ENCODE peak calls at places on chromosomes 11 and 22, in five cellular contexts. One of them, this sample, is unnamed.

GRCh38 chr11:118010738-118011461 is 24.7 kb downstream of the IL10RA start:
- DNase-seq in ELF-1: no peak
- DNase-seq in glutamatergic neuron: no peak
- DNase-seq in brain microvascular endothelial cell: no peak
- DNase-seq in Calu3: no peak
- DNase-seq in this sample: no peak

GRCh38 chr11:46273511-46274205 is 3.8 kb upstream of the CREB3L1 start:
- DNase-seq in glutamatergic neuron: no peak
- DNase-seq in brain microvascular endothelial cell: no peak
- DNase-seq in Calu3: peak; percentile 51
- DNase-seq in ELF-1: no peak
- DNase-seq in this sample: peak; percentile 62

GRCh38 chr11:85955531-85955930 is 100.3 kb downstream of the CCDC83 start:
- DNase-seq in ELF-1: peak; percentile 17
- DNase-seq in glutamatergic neuron: no peak
- DNase-seq in brain microvascular endothelial cell: peak; percentile 82
- DNase-seq in Calu3: no peak
- DNase-seq in this sample: no peak

GRCh38 chr22:27718186-27719032 is 83.1 kb downstream of the MN1 start:
- DNase-seq in Calu3: peak; percentile 69
- DNase-seq in ELF-1: peak; percentile 89
- DNase-seq in glutamatergic neuron: no peak
- DNase-seq in brain microvascular endothelial cell: peak; percentile 96
- DNase-seq in this sample: peak; percentile 25

GRCh38 chr11:126898802-126899201 is 101.8 kb downstream of the KIRREL3 start:
- DNase-seq in Calu3: no peak
- DNase-seq in ELF-1: peak; percentile 15
- DNase-seq in brain microvascular endothelial cell: no peak
- DNase-seq in glutamatergic neuron: no peak
- DNase-seq in this sample: no peak

GRCh38 chr11:63835156-63835540 is 3.8 kb upstream of the MARK2 start:
- DNase-seq in Calu3: no peak
- DNase-seq in ELF-1: no peak
- DNase-seq in brain microvascular endothelial cell: no peak
- DNase-seq in glutamatergic neuron: no peak
- DNase-seq in this sample: no peak

GRCh38 chr11:122340607-122341006 is 224.6 kb upstream of the BLID start:
- DNase-seq in ELF-1: no peak
- DNase-seq in Calu3: no peak
- DNase-seq in glutamatergic neuron: no peak
- DNase-seq in brain microvascular endothelial cell: no peak
- DNase-seq in this sample: no peak

GRCh38 chr22:22960307-22960706 is 72.7 kb downstream of the IGLL5 start:
- DNase-seq in glutamatergic neuron: no peak
- DNase-seq in Calu3: no peak
- DNase-seq in ELF-1: no peak
- DNase-seq in brain microvascular endothelial cell: no peak
- DNase-seq in this sample: peak; percentile 58

GRCh38 chr11:38460901-38461300 is 1862.9 kb upstream of the RAG2 start:
- DNase-seq in Calu3: no peak
- DNase-seq in glutamatergic neuron: peak; percentile 23
- DNase-seq in brain microvascular endothelial cell: peak; percentile 92
- DNase-seq in ELF-1: no peak
- DNase-seq in this sample: no peak

GRCh38 chr11:704799-705645 is 1.0 kb upstream of the EPS8L2 start:
- DNase-seq in ELF-1: peak; percentile 37
- DNase-seq in glutamatergic neuron: no peak
- DNase-seq in brain microvascular endothelial cell: no peak
- DNase-seq in Calu3: peak; percentile 84
- DNase-seq in this sample: peak; percentile 93

GRCh38 chr11:26201411-26201810 is 130.5 kb upstream of the ANO3 start:
- DNase-seq in brain microvascular endothelial cell: peak; percentile 3
- DNase-seq in ELF-1: no peak
- DNase-seq in Calu3: no peak
- DNase-seq in glutamatergic neuron: no peak
- DNase-seq in this sample: no peak

GRCh38 chr11:18727499-18728236 is 1.7 kb upstream of the IGSF22 start:
- DNase-seq in Calu3: peak; percentile 57
- DNase-seq in glutamatergic neuron: peak; percentile 70
- DNase-seq in ELF-1: peak; percentile 74
- DNase-seq in brain microvascular endothelial cell: peak; percentile 16
- DNase-seq in this sample: peak; percentile 48

GRCh38 chr11:86570020-86570419 is 102.4 kb downstream of the ME3 start:
- DNase-seq in ELF-1: no peak
- DNase-seq in glutamatergic neuron: no peak
- DNase-seq in brain microvascular endothelial cell: no peak
- DNase-seq in Calu3: no peak
- DNase-seq in this sample: no peak

GRCh38 chr11:133162228-133162627 is 370.1 kb downstream of the OPCML start:
- DNase-seq in Calu3: no peak
- DNase-seq in brain microvascular endothelial cell: no peak
- DNase-seq in glutamatergic neuron: no peak
- DNase-seq in ELF-1: no peak
- DNase-seq in this sample: no peak

GRCh38 chr11:128896356-128896755 is 5.2 kb downstream of the KCNJ5 start:
- DNase-seq in glutamatergic neuron: no peak
- DNase-seq in Calu3: no peak
- DNase-seq in brain microvascular endothelial cell: no peak
- DNase-seq in ELF-1: no peak
- DNase-seq in this sample: no peak

GRCh38 chr11:121446752-121447156 is 5.4 kb upstream of the SORL1 start:
- DNase-seq in Calu3: no peak
- DNase-seq in glutamatergic neuron: no peak
- DNase-seq in ELF-1: peak; percentile 70
- DNase-seq in brain microvascular endothelial cell: no peak
- DNase-seq in this sample: peak; percentile 27

GRCh38 chr11:84437129-84438123 is 1151.3 kb upstream of the CCDC90B start:
- DNase-seq in glutamatergic neuron: peak; percentile 27
- DNase-seq in Calu3: peak; percentile 39
- DNase-seq in ELF-1: peak; percentile 90
- DNase-seq in brain microvascular endothelial cell: no peak
- DNase-seq in this sample: peak; percentile 14

GRCh38 chr22:39654959-39655579 is 84.5 kb downstream of the CACNA1I start:
- DNase-seq in ELF-1: no peak
- DNase-seq in brain microvascular endothelial cell: no peak
- DNase-seq in Calu3: no peak
- DNase-seq in glutamatergic neuron: no peak
- DNase-seq in this sample: no peak

GRCh38 chr11:1889941-1890855 is 1.5 kb downstream of the PRR33 start:
- DNase-seq in glutamatergic neuron: no peak
- DNase-seq in Calu3: no peak
- DNase-seq in ELF-1: no peak
- DNase-seq in brain microvascular endothelial cell: no peak
- DNase-seq in this sample: no peak

GRCh38 chr11:10893713-10894112 is 35.9 kb upstream of the ZBED5 start:
- DNase-seq in brain microvascular endothelial cell: peak; percentile 45
- DNase-seq in glutamatergic neuron: no peak
- DNase-seq in Calu3: no peak
- DNase-seq in ELF-1: no peak
- DNase-seq in this sample: peak; percentile 50

GRCh38 chr11:70788247-70789022 is 390.1 kb downstream of the CTTN start:
- DNase-seq in ELF-1: peak; percentile 17
- DNase-seq in glutamatergic neuron: no peak
- DNase-seq in Calu3: peak; percentile 73
- DNase-seq in brain microvascular endothelial cell: peak; percentile 94
- DNase-seq in this sample: no peak

This sample was measured in HepG2.